ENCODE peak calls at places on chromosomes 3 and 15, in seven cellular contexts. G, O, H, U, X, Q and Y are unnamed samples.

GRCh38 chr3:52683611-52684010 is 2.1 kb downstream of the PBRM1 start:
- DNase-seq in G (peak), O (no peak), H (no peak), U (no peak), X (no peak), Q (no peak), Y (no peak)

GRCh38 chr15:61916104-61916503 is 144.1 kb downstream of the VPS13C start:
- DNase-seq in G (no peak), O (no peak), H (peak), U (no peak), X (no peak), Q (no peak), Y (no peak)

GRCh38 chr3:140736863-140737460 is 59.1 kb downstream of the TRIM42 start:
- DNase-seq in G (peak), O (peak), H (peak), U (no peak), X (peak), Q (no peak), Y (peak)

GRCh38 chr3:185927501-185928200 is 10.2 kb downstream of the TRA2B start:
- DNase-seq in G (no peak), O (no peak), H (peak), U (no peak), X (no peak), Q (no peak), Y (no peak)

GRCh38 chr3:50617911-50618481 is 1.0 kb downstream of the MAPKAPK3 start:
- DNase-seq in G (no peak), O (no peak), H (peak), U (no peak), X (peak), Q (no peak), Y (no peak)

GRCh38 chr3:94004301-94004910 is 24.0 kb downstream of the STX19 start:
- DNase-seq in G (no peak), O (peak), H (peak), U (no peak), X (no peak), Q (no peak), Y (peak)

GRCh38 chr3:54897028-54897711 is 30.7 kb downstream of the LRTM1 start:
- DNase-seq in G (no peak), O (no peak), H (peak), U (no peak), X (no peak), Q (no peak), Y (no peak)

GRCh38 chr3:71416868-71417267 is 166.7 kb downstream of the FOXP1 start:
- DNase-seq in G (no peak), O (peak), H (no peak), U (no peak), X (no peak), Q (no peak), Y (no peak)

GRCh38 chr3:72630614-72631344 is 217.5 kb downstream of the SHQ1 start:
- DNase-seq in G (no peak), O (no peak), H (no peak), U (no peak), X (no peak), Q (no peak), Y (no peak)

GRCh38 chr3:34216713-34217346 is 418.4 kb downstream of the PDCD6IP start:
- DNase-seq in G (no peak), O (no peak), H (no peak), U (no peak), X (no peak), Q (no peak), Y (no peak)

GRCh38 chr15:33022629-33023028 is 171.9 kb downstream of the FMN1 start:
- DNase-seq in G (no peak), O (no peak), H (peak), U (no peak), X (no peak), Q (peak), Y (peak)

GRCh38 chr3:124993462-124993861 is 58.9 kb upstream of the MUC13 start:
- DNase-seq in G (peak), O (no peak), H (peak), U (no peak), X (no peak), Q (peak), Y (no peak)

GRCh38 chr3:161275919-161276318 is 54.8 kb downstream of the NMD3 start:
- DNase-seq in G (no peak), O (no peak), H (no peak), U (no peak), X (no peak), Q (no peak), Y (no peak)

GRCh38 chr15:67917037-67917436 is 77.2 kb upstream of the RNU6-1 start:
- DNase-seq in G (peak), O (no peak), H (peak), U (no peak), X (no peak), Q (peak), Y (no peak)

GRCh38 chr3:188092648-188093047 is 61.3 kb upstream of the LPP start:
- DNase-seq in G (no peak), O (no peak), H (peak), U (no peak), X (no peak), Q (no peak), Y (no peak)

GRCh38 chr3:58962040-58962651 is 87.7 kb downstream of the CFAP20DC start:
- DNase-seq in G (no peak), O (no peak), H (peak), U (no peak), X (no peak), Q (no peak), Y (no peak)

GRCh38 chr3:149393355-149394165 is 16.1 kb upstream of the TM4SF1 start:
- DNase-seq in G (peak), O (peak), H (peak), U (no peak), X (peak), Q (no peak), Y (peak)

GRCh38 chr3:61809879-61810278 is 248.5 kb downstream of the PTPRG start:
- DNase-seq in G (no peak), O (no peak), H (no peak), U (no peak), X (peak), Q (peak), Y (no peak)

GRCh38 chr3:141333796-141334626 is 34.3 kb upstream of the ZBTB38 start:
- DNase-seq in G (no peak), O (no peak), H (peak), U (no peak), X (no peak), Q (no peak), Y (no peak)

GRCh38 chr3:63872135-63872924 is 8.7 kb downstream of the ATXN7 start:
- DNase-seq in G (no peak), O (no peak), H (peak), U (no peak), X (no peak), Q (no peak), Y (no peak)

GRCh38 chr3:175948041-175948440 is 1088.9 kb downstream of the NAALADL2 start:
- DNase-seq in G (no peak), O (no peak), H (no peak), U (no peak), X (no peak), Q (no peak), Y (peak)

GRCh38 chr15:83919319-83919830 is 265.5 kb downstream of the ADAMTSL3 start:
- DNase-seq in G (no peak), O (peak), H (no peak), U (no peak), X (no peak), Q (no peak), Y (no peak)

GRCh38 chr3:21781371-21781770 is 30.4 kb upstream of the ZNF385D start:
- DNase-seq in G (no peak), O (no peak), H (no peak), U (no peak), X (no peak), Q (no peak), Y (no peak)

GRCh38 chr3:18556503-18556902 is 131.4 kb upstream of the SATB1 start:
- DNase-seq in G (no peak), O (peak), H (peak), U (no peak), X (no peak), Q (no peak), Y (no peak)

GRCh38 chr15:60392601-60392985 is 5.2 kb downstream of the ANXA2 start:
- DNase-seq in G (no peak), O (peak), H (peak), U (no peak), X (no peak), Q (no peak), Y (peak)
- H3K4me3 ChIP-seq in G (no peak), O (no peak), H (peak), U (no peak), X (no peak), Q (no peak), Y (no peak)

GRCh38 chr3:123571264-123571972 is 13.4 kb downstream of the HACD2 start:
- DNase-seq in G (no peak), O (no peak), H (no peak), U (no peak), X (no peak), Q (no peak), Y (no peak)
- H3K4me3 ChIP-seq in G (no peak), O (no peak), H (no peak), U (no peak), X (no peak), Q (no peak), Y (no peak)

DNA sequence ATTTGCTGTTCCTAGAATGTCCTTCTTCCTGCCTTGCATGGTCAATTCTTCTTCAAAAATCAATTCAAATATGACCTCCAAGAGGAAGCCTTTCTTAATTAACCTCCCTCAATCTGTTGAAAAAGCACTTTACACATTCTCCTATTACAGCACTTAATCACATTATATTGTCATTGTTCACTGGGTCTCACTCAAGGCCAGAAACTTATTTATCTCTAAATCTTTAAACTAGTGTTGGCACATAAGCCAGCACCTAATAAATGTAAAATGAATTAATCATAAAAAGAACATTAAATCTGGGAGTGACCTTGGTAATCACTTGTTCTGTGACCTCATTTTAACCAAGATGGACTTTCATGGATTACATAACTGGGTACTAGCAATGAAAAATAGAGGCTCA is 22.2 kb downstream of the MSL2 start:
- DNase-seq in G (no peak), O (no peak), H (no peak), U (no peak), X (no peak), Q (no peak), Y (no peak)
- H3K4me3 ChIP-seq in G (no peak), O (no peak), H (no peak), U (no peak), X (no peak), Q (no peak), Y (no peak)

GRCh38 chr15:55402707-55403106 is 5.5 kb downstream of the CCPG1 start:
- DNase-seq in G (no peak), O (peak), H (peak), U (no peak), X (no peak), Q (no peak), Y (no peak)
- H3K4me3 ChIP-seq in G (no peak), O (no peak), H (peak), U (peak), X (no peak), Q (no peak), Y (no peak)